ENCODE peak calls at places on chromosomes 1 and 21, in ten cellular contexts. Y, I, A, X, S, P, G, T, W and J are unnamed samples.

GRCh38 chr1:231683439-231684165 is 57.0 kb downstream of the DISC1 start:
- DNase-seq in Y (no peak), I (no peak), A (no peak), X (no peak), S (no peak), P (no peak), G (peak), T (no peak), W (no peak), J (peak)

GRCh38 chr1:6580588-6581270 is 935 bp downstream of the ZBTB48 start:
- DNase-seq in Y (no peak), I (no peak), A (no peak), X (no peak), S (no peak), P (peak), G (no peak), T (no peak), W (no peak), J (no peak)

GRCh38 chr1:25030674-25031589 is 100.9 kb upstream of the RUNX3 start:
- DNase-seq in Y (peak), I (no peak), A (peak), X (no peak), S (peak), P (peak), G (no peak), T (no peak), W (peak), J (peak)

GRCh38 chr1:114094303-114094663 is 59.4 kb downstream of the SYT6 start:
- DNase-seq in Y (no peak), I (no peak), A (no peak), X (no peak), S (no peak), P (no peak), G (no peak), T (no peak), W (no peak), J (peak)

GRCh38 chr1:222583079-222583478 is 6.7 kb downstream of the TAF1A start:
- DNase-seq in Y (peak), I (peak), A (no peak), X (no peak), S (no peak), P (peak), G (no peak), T (no peak), W (no peak), J (no peak)

GRCh38 chr21:46159841-46160562 is 4.6 kb upstream of the FTCD start:
- DNase-seq in Y (no peak), I (no peak), A (no peak), X (no peak), S (no peak), P (no peak), G (no peak), T (peak), W (no peak), J (no peak)

GRCh38 chr1:16073490-16074104 is at the start of gene FAM131C:
- DNase-seq in Y (peak), I (no peak), A (no peak), X (peak), S (peak), P (peak), G (no peak), T (no peak), W (peak), J (peak)

GRCh38 chr1:64514197-64514765 is 44.4 kb downstream of the CACHD1 start:
- DNase-seq in Y (no peak), I (peak), A (no peak), X (no peak), S (no peak), P (no peak), G (no peak), T (no peak), W (no peak), J (peak)

GRCh38 chr1:86714159-86714558 is 9.8 kb downstream of the SH3GLB1 start:
- DNase-seq in Y (no peak), I (no peak), A (no peak), X (no peak), S (no peak), P (no peak), G (no peak), T (no peak), W (no peak), J (peak)

GRCh38 chr1:221840511-221841243 is 98.8 kb upstream of the DUSP10 start:
- DNase-seq in Y (no peak), I (no peak), A (no peak), X (no peak), S (no peak), P (no peak), G (no peak), T (no peak), W (no peak), J (no peak)

GRCh38 chr1:74729741-74730478 is 2.9 kb downstream of the CRYZ start:
- DNase-seq in Y (no peak), I (no peak), A (no peak), X (peak), S (no peak), P (no peak), G (no peak), T (no peak), W (no peak), J (peak)

GRCh38 chr1:181763736-181764135 is 280.4 kb downstream of the CACNA1E start:
- DNase-seq in Y (no peak), I (no peak), A (no peak), X (no peak), S (no peak), P (no peak), G (no peak), T (no peak), W (no peak), J (no peak)

GRCh38 chr1:157377216-157377821 is 175.0 kb downstream of the FCRL5 start:
- DNase-seq in Y (no peak), I (peak), A (no peak), X (no peak), S (peak), P (no peak), G (peak), T (no peak), W (no peak), J (peak)

GRCh38 chr1:43779266-43779665 is 71.9 kb downstream of the ST3GAL3 start:
- DNase-seq in Y (no peak), I (no peak), A (no peak), X (no peak), S (no peak), P (no peak), G (no peak), T (no peak), W (no peak), J (no peak)

GRCh38 chr1:6587261-6588005 is 7.6 kb downstream of the ZBTB48 start:
- DNase-seq in Y (no peak), I (peak), A (no peak), X (no peak), S (no peak), P (no peak), G (no peak), T (no peak), W (no peak), J (no peak)